ENCODE peak calls at places on chromosome 12, in four cellular contexts. Q is GM23248, V is PC-3, Y is endothelial cell of umbilical vein. E is an unnamed sample. For H3K4me1, the result is how much of the 10 kb centered on the place peaks cover.

GRCh38 chr12:72673853-72674252 is 401.7 kb downstream of the TRHDE start:
- DNase-seq in Q (no peak), Y (no peak), V (no peak), E (no peak)

GRCh38 chr12:50659690-50660424 is 104.0 kb upstream of the ATF1 start:
- DNase-seq in V (no peak), Q (no peak), Y (peak), E (no peak)

GRCh38 chr12:15712160-15712559 is 77.0 kb downstream of the EPS8 start:
- DNase-seq in Q (no peak), V (no peak), Y (no peak), E (no peak)

GRCh38 chr12:45695035-45695434 is 34.5 kb upstream of the ARID2 start:
- DNase-seq in V (no peak), Y (no peak), Q (no peak), E (no peak)

GRCh38 chr12:26017484-26018211 is 59.2 kb downstream of the RASSF8 start:
- DNase-seq in Y (peak), Q (peak), V (peak), E (no peak)

GRCh38 chr12:102757154-102757873 is 159.7 kb downstream of the PAH start:
- DNase-seq in V (no peak), Y (no peak), Q (peak), E (no peak)

GRCh38 chr12:72144553-72144952 is 127.6 kb upstream of the TRHDE start:
- DNase-seq in Y (no peak), Q (no peak), V (no peak), E (no peak)

GRCh38 chr12:69655616-69656336 is 43.3 kb downstream of the BEST3 start:
- DNase-seq in Y (peak), V (peak), Q (peak), E (no peak)

GRCh38 chr12:52070243-52070925 is 606 bp downstream of the ATG101 start:
- DNase-seq in V (no peak), Q (peak), Y (no peak), E (no peak)

GRCh38 chr12:10392394-10392930 is 2.6 kb upstream of the KLRK1 start:
- DNase-seq in Y (no peak), Q (peak), V (peak), E (peak)

GRCh38 chr12:108642269-108642870 is 8.7 kb upstream of the SELPLG start:
- DNase-seq in Y (no peak), Q (no peak), V (no peak), E (no peak)

GRCh38 chr12:98022961-98023360 is 492.4 kb upstream of the TMPO start:
- DNase-seq in V (no peak), Q (no peak), Y (no peak), E (no peak)

DNA sequence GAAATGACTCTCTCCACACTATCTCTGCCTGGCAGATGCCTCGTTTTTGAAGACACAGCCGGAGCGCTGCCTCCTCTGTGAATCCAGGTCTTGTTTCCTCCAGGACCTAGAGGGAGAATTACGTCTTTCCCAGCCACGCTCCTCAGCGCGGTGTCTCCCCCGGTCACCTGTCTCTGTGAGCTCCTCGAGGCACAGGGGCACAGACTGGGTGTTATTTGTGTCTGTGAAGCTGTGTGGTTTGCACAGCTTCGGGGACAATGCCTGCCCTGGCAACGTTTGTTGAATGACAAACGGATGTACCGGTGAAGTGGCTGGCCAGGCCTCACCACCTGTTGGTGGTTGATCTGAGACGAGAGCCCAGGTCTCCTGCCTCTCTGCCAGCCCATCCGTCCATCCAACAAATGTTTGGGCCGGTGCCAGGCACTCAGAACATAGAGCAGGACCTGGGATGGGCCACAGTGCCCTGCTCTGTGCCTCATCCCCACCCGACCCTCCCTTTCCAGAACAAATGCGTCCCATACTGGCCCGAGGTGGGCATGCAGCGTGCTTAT is 6.1 kb downstream of the PTPN6 start:
- DNase-seq in Q (no peak), Y (no peak), V (no peak), E (no peak)
- H3K4me1 ChIP-seq in Q (under half), Y (under half), V (under half), E (under half)

GRCh38 chr12:4270670-4271432 is 2.7 kb upstream of the CCND2 start:
- DNase-seq in Y (peak), V (no peak), Q (peak), E (peak)
- H3K27ac ChIP-seq in Y (no peak), V (no peak), Q (no peak), E (no peak)

GRCh38 chr12:53096761-53097160 is 706 bp upstream of the IGFBP6 start:
- DNase-seq in Q (no peak), V (no peak), Y (no peak), E (no peak)

GRCh38 chr12:53094394-53094787 is 3.1 kb upstream of the IGFBP6 start:
- DNase-seq in V (no peak), Q (no peak), Y (no peak), E (no peak)

GRCh38 chr12:53096089-53096741 is 1.3 kb upstream of the IGFBP6 start:
- DNase-seq in Y (no peak), Q (peak), V (peak), E (peak)

GRCh38 chr12:53091756-53092155 is 5.7 kb upstream of the IGFBP6 start:
- DNase-seq in Y (no peak), Q (no peak), V (no peak), E (no peak)

DNA sequence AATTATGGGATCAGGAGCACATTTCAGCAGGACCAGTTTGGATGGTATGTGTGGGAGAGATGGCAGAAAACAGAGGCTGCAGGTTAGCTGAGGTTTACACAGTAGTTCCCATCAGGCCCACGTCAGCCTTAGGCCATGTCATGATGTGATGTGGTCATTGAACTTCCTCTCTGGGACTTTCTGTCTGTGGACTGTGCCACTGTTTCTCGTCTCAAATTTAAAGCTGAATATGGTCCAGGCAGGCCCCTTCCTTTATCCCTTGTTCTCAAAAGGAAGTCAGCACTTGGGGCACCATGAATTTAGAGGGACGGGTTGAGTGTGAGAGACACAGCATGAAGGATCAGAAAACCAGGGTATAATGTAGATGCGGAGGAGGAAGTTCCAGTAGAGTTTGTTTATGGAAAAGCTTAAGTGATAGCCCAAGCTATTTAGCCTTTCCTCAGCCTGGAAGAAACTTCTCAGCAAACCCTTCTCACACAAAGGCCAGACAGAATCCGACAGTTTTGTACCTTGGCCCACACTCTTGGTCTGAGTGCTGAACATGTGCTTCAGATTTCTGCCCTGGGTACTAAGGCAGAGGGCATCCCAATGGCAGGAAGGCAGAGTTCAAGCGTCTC is 3.6 kb upstream of the IGFBP6 start:
- DNase-seq in V (no peak), Y (no peak), Q (no peak), E (no peak)
- H3K9ac ChIP-seq in V (no peak), Y (no peak), Q (no peak), E (no peak)

GRCh38 chr12:119727600-119728436 is 59.9 kb downstream of the PRKAB1 start:
- DNase-seq in Q (no peak), Y (no peak), V (no peak), E (no peak)
- H3K4me1 ChIP-seq in Q (under half), Y (under half), V (under half), E (under half)

GRCh38 chr12:1811948-1812291 is 8.4 kb upstream of the LRTM2 start:
- DNase-seq in Q (no peak), Y (no peak), V (no peak), E (peak)
- H3K27ac ChIP-seq in Q (no peak), Y (peak), V (no peak), E (no peak)

E was measured in kidney.